ENCODE peak calls at places on chromosomes 4 and X, in eight cellular contexts. One of them, this sample, is unnamed.

GRCh38 chr4:73244941-73245601 is 13.5 kb downstream of the ANKRD17 start:
- DNase-seq in GM13976: no peak
- DNase-seq in GM06990: no peak
- DNase-seq in glutamatergic neuron: no peak
- DNase-seq in activated naive CD4-positive, alpha-beta T cell: no peak
- DNase-seq in activated CD4-positive, alpha-beta T cell treated with anti-CD3 and anti-CD28 coated beads for 48 hours: no peak
- DNase-seq in NCI-H1105: no peak
- DNase-seq in GM20000: no peak
- DNase-seq in this sample: no peak

GRCh38 chrX:44927398-44927797 is 54.4 kb downstream of the KDM6A start:
- DNase-seq in glutamatergic neuron: no peak
- DNase-seq in NCI-H1105: no peak
- DNase-seq in GM13976: no peak
- DNase-seq in activated naive CD4-positive, alpha-beta T cell: no peak
- DNase-seq in activated CD4-positive, alpha-beta T cell treated with anti-CD3 and anti-CD28 coated beads for 48 hours: no peak
- DNase-seq in GM20000: no peak
- DNase-seq in GM06990: no peak
- DNase-seq in this sample: no peak

GRCh38 chr4:47160095-47160494 is 128.7 kb downstream of the GABRB1 start:
- DNase-seq in glutamatergic neuron: no peak
- DNase-seq in GM06990: no peak
- DNase-seq in NCI-H1105: no peak
- DNase-seq in activated CD4-positive, alpha-beta T cell treated with anti-CD3 and anti-CD28 coated beads for 48 hours: no peak
- DNase-seq in GM13976: no peak
- DNase-seq in GM20000: no peak
- DNase-seq in activated naive CD4-positive, alpha-beta T cell: no peak
- DNase-seq in this sample: no peak

GRCh38 chrX:48761674-48762471 is at the start of gene GLOD5:
- DNase-seq in glutamatergic neuron: peak; percentile 16
- DNase-seq in GM06990: no peak
- DNase-seq in GM13976: no peak
- DNase-seq in activated naive CD4-positive, alpha-beta T cell: no peak
- DNase-seq in GM20000: no peak
- DNase-seq in activated CD4-positive, alpha-beta T cell treated with anti-CD3 and anti-CD28 coated beads for 48 hours: peak; percentile 17
- DNase-seq in NCI-H1105: peak; percentile 4
- DNase-seq in this sample: no peak

GRCh38 chr4:48331577-48332340 is 9.6 kb upstream of the SLAIN2 start:
- DNase-seq in glutamatergic neuron: no peak
- DNase-seq in GM20000: no peak
- DNase-seq in GM06990: no peak
- DNase-seq in NCI-H1105: no peak
- DNase-seq in GM13976: no peak
- DNase-seq in activated CD4-positive, alpha-beta T cell treated with anti-CD3 and anti-CD28 coated beads for 48 hours: no peak
- DNase-seq in activated naive CD4-positive, alpha-beta T cell: no peak
- DNase-seq in this sample: no peak

GRCh38 chrX:129931411-129932136 is 25.6 kb downstream of the UTP14A start:
- DNase-seq in GM06990: peak; percentile 86
- DNase-seq in activated naive CD4-positive, alpha-beta T cell: peak; percentile 36
- DNase-seq in glutamatergic neuron: peak; percentile 90
- DNase-seq in NCI-H1105: peak; percentile 75
- DNase-seq in activated CD4-positive, alpha-beta T cell treated with anti-CD3 and anti-CD28 coated beads for 48 hours: peak; percentile 71
- DNase-seq in GM13976: peak; percentile 84
- DNase-seq in GM20000: peak; percentile 87
- DNase-seq in this sample: peak; percentile 55

GRCh38 chr4:91058345-91058744 is 931.2 kb downstream of the CCSER1 start:
- DNase-seq in NCI-H1105: no peak
- DNase-seq in glutamatergic neuron: no peak
- DNase-seq in GM13976: no peak
- DNase-seq in activated CD4-positive, alpha-beta T cell treated with anti-CD3 and anti-CD28 coated beads for 48 hours: no peak
- DNase-seq in GM20000: no peak
- DNase-seq in activated naive CD4-positive, alpha-beta T cell: no peak
- DNase-seq in GM06990: no peak
- DNase-seq in this sample: no peak

GRCh38 chr4:113383111-113383785 is 333.8 kb downstream of the ANK2 start:
- DNase-seq in GM20000: no peak
- DNase-seq in activated CD4-positive, alpha-beta T cell treated with anti-CD3 and anti-CD28 coated beads for 48 hours: no peak
- DNase-seq in NCI-H1105: no peak
- DNase-seq in glutamatergic neuron: no peak
- DNase-seq in GM13976: no peak
- DNase-seq in activated naive CD4-positive, alpha-beta T cell: no peak
- DNase-seq in GM06990: no peak
- DNase-seq in this sample: no peak

GRCh38 chrX:1928805-1929204 is 313.9 kb downstream of the ASMT start:
- DNase-seq in GM20000: no peak
- DNase-seq in GM13976: no peak
- DNase-seq in glutamatergic neuron: no peak
- DNase-seq in GM06990: no peak
- DNase-seq in activated CD4-positive, alpha-beta T cell treated with anti-CD3 and anti-CD28 coated beads for 48 hours: no peak
- DNase-seq in activated naive CD4-positive, alpha-beta T cell: no peak
- DNase-seq in NCI-H1105: no peak
- DNase-seq in this sample: no peak

GRCh38 chr4:95572304-95572991 is 23.7 kb upstream of the UNC5C start:
- DNase-seq in GM13976: no peak
- DNase-seq in NCI-H1105: no peak
- DNase-seq in activated CD4-positive, alpha-beta T cell treated with anti-CD3 and anti-CD28 coated beads for 48 hours: no peak
- DNase-seq in GM20000: no peak
- DNase-seq in glutamatergic neuron: no peak
- DNase-seq in GM06990: no peak
- DNase-seq in activated naive CD4-positive, alpha-beta T cell: no peak
- DNase-seq in this sample: no peak

GRCh38 chrX:38664285-38664684 is 102.9 kb downstream of the TSPAN7 start:
- DNase-seq in activated CD4-positive, alpha-beta T cell treated with anti-CD3 and anti-CD28 coated beads for 48 hours: peak; percentile 6
- DNase-seq in GM20000: no peak
- DNase-seq in GM06990: no peak
- DNase-seq in activated naive CD4-positive, alpha-beta T cell: no peak
- DNase-seq in GM13976: peak; percentile 12
- DNase-seq in NCI-H1105: peak; percentile 20
- DNase-seq in glutamatergic neuron: no peak
- DNase-seq in this sample: no peak

GRCh38 chr4:81031389-81032173 is 1.1 kb downstream of the BMP3 start:
- DNase-seq in GM20000: peak; percentile 21
- DNase-seq in activated naive CD4-positive, alpha-beta T cell: no peak
- DNase-seq in GM13976: peak; percentile 27
- DNase-seq in GM06990: no peak
- DNase-seq in NCI-H1105: no peak
- DNase-seq in glutamatergic neuron: peak; percentile 24
- DNase-seq in activated CD4-positive, alpha-beta T cell treated with anti-CD3 and anti-CD28 coated beads for 48 hours: peak; percentile 7
- DNase-seq in this sample: no peak

GRCh38 chrX:40996886-40997530 is 88.2 kb upstream of the USP9X start:
- DNase-seq in glutamatergic neuron: no peak
- DNase-seq in GM06990: peak; percentile 24
- DNase-seq in activated CD4-positive, alpha-beta T cell treated with anti-CD3 and anti-CD28 coated beads for 48 hours: no peak
- DNase-seq in activated naive CD4-positive, alpha-beta T cell: no peak
- DNase-seq in GM13976: no peak
- DNase-seq in GM20000: peak; percentile 8
- DNase-seq in NCI-H1105: no peak
- DNase-seq in this sample: no peak

GRCh38 chrX:78624884-78625283 is 34.2 kb downstream of the RTL3 start:
- DNase-seq in GM13976: no peak
- DNase-seq in NCI-H1105: no peak
- DNase-seq in GM20000: no peak
- DNase-seq in glutamatergic neuron: no peak
- DNase-seq in activated naive CD4-positive, alpha-beta T cell: no peak
- DNase-seq in activated CD4-positive, alpha-beta T cell treated with anti-CD3 and anti-CD28 coated beads for 48 hours: no peak
- DNase-seq in GM06990: no peak
- DNase-seq in this sample: no peak

GRCh38 chr4:48228887-48229462 is 40.7 kb downstream of the TEC start:
- DNase-seq in GM13976: no peak
- DNase-seq in GM06990: no peak
- DNase-seq in glutamatergic neuron: no peak
- DNase-seq in activated naive CD4-positive, alpha-beta T cell: no peak
- DNase-seq in GM20000: no peak
- DNase-seq in NCI-H1105: no peak
- DNase-seq in activated CD4-positive, alpha-beta T cell treated with anti-CD3 and anti-CD28 coated beads for 48 hours: no peak
- DNase-seq in this sample: no peak

GRCh38 chrX:16646366-16647168 is 3.4 kb upstream of the S100G start:
- DNase-seq in glutamatergic neuron: no peak
- DNase-seq in activated naive CD4-positive, alpha-beta T cell: no peak
- DNase-seq in GM20000: no peak
- DNase-seq in GM06990: no peak
- DNase-seq in activated CD4-positive, alpha-beta T cell treated with anti-CD3 and anti-CD28 coated beads for 48 hours: no peak
- DNase-seq in GM13976: no peak
- DNase-seq in NCI-H1105: no peak
- DNase-seq in this sample: no peak

GRCh38 chrX:29315931-29316330 is 728.7 kb downstream of the IL1RAPL1 start:
- DNase-seq in glutamatergic neuron: no peak
- DNase-seq in GM13976: no peak
- DNase-seq in GM06990: no peak
- DNase-seq in activated naive CD4-positive, alpha-beta T cell: no peak
- DNase-seq in activated CD4-positive, alpha-beta T cell treated with anti-CD3 and anti-CD28 coated beads for 48 hours: no peak
- DNase-seq in GM20000: no peak
- DNase-seq in NCI-H1105: no peak
- DNase-seq in this sample: no peak

GRCh38 chr4:114921191-114921590 is 192.2 kb downstream of the NDST4 start:
- DNase-seq in GM06990: no peak
- DNase-seq in glutamatergic neuron: no peak
- DNase-seq in NCI-H1105: no peak
- DNase-seq in activated naive CD4-positive, alpha-beta T cell: no peak
- DNase-seq in GM20000: no peak
- DNase-seq in activated CD4-positive, alpha-beta T cell treated with anti-CD3 and anti-CD28 coated beads for 48 hours: no peak
- DNase-seq in GM13976: no peak
- DNase-seq in this sample: no peak

GRCh38 chr4:142567199-142567598 is 278.9 kb downstream of the INPP4B start:
- DNase-seq in activated CD4-positive, alpha-beta T cell treated with anti-CD3 and anti-CD28 coated beads for 48 hours: peak; percentile 72
- DNase-seq in glutamatergic neuron: no peak
- DNase-seq in GM13976: no peak
- DNase-seq in activated naive CD4-positive, alpha-beta T cell: peak; percentile 39
- DNase-seq in GM06990: peak; percentile 37
- DNase-seq in GM20000: no peak
- DNase-seq in NCI-H1105: no peak
- DNase-seq in this sample: no peak

GRCh38 chrX:139106111-139106510 is 394.6 kb upstream of the FGF13 start:
- DNase-seq in activated CD4-positive, alpha-beta T cell treated with anti-CD3 and anti-CD28 coated beads for 48 hours: no peak
- DNase-seq in GM13976: no peak
- DNase-seq in glutamatergic neuron: no peak
- DNase-seq in GM20000: no peak
- DNase-seq in activated naive CD4-positive, alpha-beta T cell: no peak
- DNase-seq in NCI-H1105: no peak
- DNase-seq in GM06990: no peak
- DNase-seq in this sample: no peak

GRCh38 chrX:67789536-67789935 is 245.7 kb downstream of the AR start:
- DNase-seq in GM06990: no peak
- DNase-seq in NCI-H1105: no peak
- DNase-seq in GM13976: no peak
- DNase-seq in activated naive CD4-positive, alpha-beta T cell: no peak
- DNase-seq in activated CD4-positive, alpha-beta T cell treated with anti-CD3 and anti-CD28 coated beads for 48 hours: no peak
- DNase-seq in GM20000: no peak
- DNase-seq in glutamatergic neuron: no peak
- DNase-seq in this sample: no peak

GRCh38 chrX:11105080-11105479 is 6.1 kb upstream of the HCCS start:
- DNase-seq in activated CD4-positive, alpha-beta T cell treated with anti-CD3 and anti-CD28 coated beads for 48 hours: no peak
- DNase-seq in GM13976: no peak
- DNase-seq in GM20000: no peak
- DNase-seq in GM06990: no peak
- DNase-seq in NCI-H1105: no peak
- DNase-seq in activated naive CD4-positive, alpha-beta T cell: no peak
- DNase-seq in glutamatergic neuron: no peak
- DNase-seq in this sample: no peak

GRCh38 chr4:128310266-128310697 is 22.7 kb upstream of the PGRMC2 start:
- DNase-seq in activated naive CD4-positive, alpha-beta T cell: no peak
- DNase-seq in NCI-H1105: peak; percentile 35
- DNase-seq in GM20000: no peak
- DNase-seq in GM06990: no peak
- DNase-seq in activated CD4-positive, alpha-beta T cell treated with anti-CD3 and anti-CD28 coated beads for 48 hours: no peak
- DNase-seq in glutamatergic neuron: peak; percentile 22
- DNase-seq in GM13976: no peak
- DNase-seq in this sample: no peak

GRCh38 chr4:70505152-70505748 is 13.1 kb upstream of the AMTN start:
- DNase-seq in activated CD4-positive, alpha-beta T cell treated with anti-CD3 and anti-CD28 coated beads for 48 hours: peak; percentile 66
- DNase-seq in glutamatergic neuron: peak; percentile 84
- DNase-seq in NCI-H1105: peak; percentile 22
- DNase-seq in GM20000: peak; percentile 57
- DNase-seq in activated naive CD4-positive, alpha-beta T cell: peak; percentile 40
- DNase-seq in GM13976: peak; percentile 36
- DNase-seq in GM06990: peak; percentile 13
- DNase-seq in this sample: no peak

GRCh38 chr4:86220137-86220536 is 139.7 kb downstream of the MAPK10 start:
- DNase-seq in GM06990: no peak
- DNase-seq in glutamatergic neuron: no peak
- DNase-seq in GM20000: no peak
- DNase-seq in GM13976: no peak
- DNase-seq in activated CD4-positive, alpha-beta T cell treated with anti-CD3 and anti-CD28 coated beads for 48 hours: no peak
- DNase-seq in activated naive CD4-positive, alpha-beta T cell: no peak
- DNase-seq in NCI-H1105: no peak
- DNase-seq in this sample: no peak

GRCh38 chr4:61772116-61772515 is 572.0 kb downstream of the ADGRL3 start:
- DNase-seq in NCI-H1105: no peak
- DNase-seq in GM20000: no peak
- DNase-seq in GM06990: no peak
- DNase-seq in activated naive CD4-positive, alpha-beta T cell: no peak
- DNase-seq in glutamatergic neuron: no peak
- DNase-seq in GM13976: no peak
- DNase-seq in activated CD4-positive, alpha-beta T cell treated with anti-CD3 and anti-CD28 coated beads for 48 hours: no peak
- DNase-seq in this sample: no peak

This sample was measured in GM12878.